ENCODE peak calls at places on chromosome 1, in four cellular contexts. W is K562, I is H1, X is HepG2. E is an unnamed sample.

GRCh38 chr1:156663178-156663577 is 14.0 kb downstream of the NES start:
- DNase-seq in W (peak; percentile 85), I (no peak), X (no peak), E (no peak)

GRCh38 chr1:107365874-107366273 is 225.0 kb downstream of the NTNG1 start:
- DNase-seq in W (no peak), I (no peak), X (no peak), E (no peak)

GRCh38 chr1:171083222-171083621 is 7.5 kb upstream of the FMO3 start:
- DNase-seq in W (no peak), I (no peak), X (no peak), E (no peak)

GRCh38 chr1:74505133-74505532 is 7.3 kb downstream of the LRRC53 start:
- DNase-seq in W (no peak), I (no peak), X (no peak), E (no peak)

GRCh38 chr1:59947047-59947938 is 20.7 kb upstream of the CYP2J2 start:
- DNase-seq in W (peak; percentile 66), I (no peak), X (peak; percentile 58), E (peak; percentile 20)

GRCh38 chr1:27307851-27308598 is 13.9 kb upstream of the TMEM222 start:
- DNase-seq in W (no peak), I (no peak), X (no peak), E (no peak)

GRCh38 chr1:210239295-210240155 is 6.9 kb downstream of the SERTAD4 start:
- DNase-seq in W (peak; percentile 26), I (no peak), X (peak; percentile 16), E (peak; percentile 51)

GRCh38 chr1:26031196-26031902 is 9.8 kb downstream of the EXTL1 start:
- DNase-seq in W (no peak), I (no peak), X (no peak), E (no peak)

GRCh38 chr1:185670187-185670627 is 64.0 kb upstream of the HMCN1 start:
- DNase-seq in W (peak; percentile 24), I (no peak), X (no peak), E (peak; percentile 50)

GRCh38 chr1:16011936-16012589 is 5.8 kb downstream of the HSPB7 start:
- DNase-seq in W (no peak), I (no peak), X (no peak), E (no peak)

GRCh38 chr1:201769966-201770365 is 59.0 kb upstream of the IPO9 start:
- DNase-seq in W (no peak), I (no peak), X (no peak), E (no peak)

GRCh38 chr1:233038581-233038980 is 88.2 kb downstream of the NTPCR start:
- DNase-seq in W (no peak), I (no peak), X (no peak), E (no peak)

GRCh38 chr1:228778946-228779345 is 43.7 kb downstream of the RHOU start:
- DNase-seq in W (no peak), I (no peak), X (no peak), E (no peak)

GRCh38 chr1:15173863-15174614 is 20.5 kb downstream of the TMEM51 start:
- DNase-seq in W (no peak), I (no peak), X (peak; percentile 78), E (no peak)

GRCh38 chr1:209622841-209623829 is 29.1 kb downstream of the LAMB3 start:
- DNase-seq in W (no peak), I (no peak), X (no peak), E (no peak)

GRCh38 chr1:81111818-81112217 is 688.9 kb upstream of the ADGRL2 start:
- DNase-seq in W (no peak), I (no peak), X (no peak), E (no peak)

GRCh38 chr1:202240956-202241355 is 47.4 kb downstream of the LGR6 start:
- DNase-seq in W (no peak), I (no peak), X (no peak), E (no peak)

GRCh38 chr1:62407398-62408009 is 29.3 kb upstream of the USP1 start:
- DNase-seq in W (peak; percentile 69), I (no peak), X (peak; percentile 53), E (peak; percentile 18)

GRCh38 chr1:226467443-226467842 is 59.5 kb upstream of the PARP1 start:
- DNase-seq in W (no peak), I (no peak), X (no peak), E (no peak)

GRCh38 chr1:51714374-51715019 is 97.6 kb downstream of the OSBPL9 start:
- DNase-seq in W (no peak), I (no peak), X (no peak), E (no peak)

GRCh38 chr1:210125143-210125542 is 107.5 kb upstream of the SERTAD4 start:
- DNase-seq in W (no peak), I (no peak), X (no peak), E (no peak)

GRCh38 chr1:151972533-151973270 is 21.0 kb downstream of the S100A10 start:
- DNase-seq in W (peak; percentile 84), I (no peak), X (no peak), E (peak; percentile 77)

GRCh38 chr1:227780101-227781044 is 35.1 kb upstream of the PRSS38 start:
- DNase-seq in W (no peak), I (no peak), X (no peak), E (no peak)

GRCh38 chr1:29672416-29672815 is 436.1 kb downstream of the PTPRU start:
- DNase-seq in W (no peak), I (no peak), X (no peak), E (no peak)

GRCh38 chr1:225866061-225866844 is 15.9 kb downstream of the TMEM63A start:
- DNase-seq in W (no peak), I (no peak), X (no peak), E (no peak)

GRCh38 chr1:23578997-23579363 is 19.7 kb upstream of the ID3 start:
- DNase-seq in W (no peak), I (no peak), X (no peak), E (no peak)

GRCh38 chr1:46393510-46393909 is 607 bp upstream of the FAAH start:
- DNase-seq in W (no peak), I (no peak), X (no peak), E (no peak)

GRCh38 chr1:46396429-46397398 is 2.6 kb downstream of the FAAH start:
- DNase-seq in W (no peak), I (no peak), X (no peak), E (no peak)

GRCh38 chr1:46399307-46399706 is 5.2 kb downstream of the FAAH start:
- DNase-seq in W (no peak), I (no peak), X (no peak), E (no peak)

GRCh38 chr1:46394872-46395465 is 852 bp downstream of the FAAH start:
- DNase-seq in W (no peak), I (no peak), X (no peak), E (no peak)

DNA sequence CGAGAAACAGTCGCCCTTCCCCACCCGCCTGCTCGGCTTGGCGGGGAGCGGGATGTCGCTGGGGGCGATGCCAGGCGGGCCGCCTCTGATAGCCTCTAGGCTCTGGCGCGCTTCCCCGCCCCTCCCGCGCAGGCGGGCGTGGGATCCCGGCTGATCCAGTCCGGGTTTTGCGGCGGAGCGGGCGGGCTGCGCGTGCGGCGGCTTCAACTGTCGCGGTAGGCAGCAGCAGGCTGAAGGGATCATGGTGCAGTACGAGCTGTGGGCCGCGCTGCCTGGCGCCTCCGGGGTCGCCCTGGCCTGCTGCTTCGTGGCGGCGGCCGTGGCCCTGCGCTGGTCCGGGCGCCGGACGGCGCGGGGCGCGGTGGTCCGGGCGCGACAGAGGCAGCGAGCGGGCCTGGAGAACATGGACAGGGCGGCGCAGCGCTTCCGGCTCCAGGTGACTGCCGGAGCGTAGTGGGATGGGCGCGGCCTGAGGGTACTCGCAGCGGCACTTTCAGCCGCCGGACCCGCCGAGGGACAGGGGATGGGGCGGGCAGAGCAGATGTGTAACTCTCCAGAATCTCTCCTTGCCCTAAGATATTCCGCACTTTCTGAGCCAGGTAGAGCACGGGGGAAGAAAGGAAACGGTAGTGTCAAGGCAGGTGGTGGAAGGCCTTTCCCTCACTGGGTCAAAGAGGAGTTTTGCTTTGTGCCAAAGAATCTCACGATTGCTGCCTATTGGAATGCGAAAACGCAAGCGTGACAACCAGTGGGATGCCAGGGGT is at the start of gene FAAH:
- DNase-seq in W (no peak), I (no peak), X (peak; percentile 58), E (no peak)
- TF ChIP-seq JUN in W (no peak), I (no peak), X (no peak), E (no peak)

GRCh38 chr1:162774007-162774406 is 16.5 kb upstream of the HSD17B7 start:
- DNase-seq in W (no peak), I (no peak), X (no peak), E (no peak)

DNA sequence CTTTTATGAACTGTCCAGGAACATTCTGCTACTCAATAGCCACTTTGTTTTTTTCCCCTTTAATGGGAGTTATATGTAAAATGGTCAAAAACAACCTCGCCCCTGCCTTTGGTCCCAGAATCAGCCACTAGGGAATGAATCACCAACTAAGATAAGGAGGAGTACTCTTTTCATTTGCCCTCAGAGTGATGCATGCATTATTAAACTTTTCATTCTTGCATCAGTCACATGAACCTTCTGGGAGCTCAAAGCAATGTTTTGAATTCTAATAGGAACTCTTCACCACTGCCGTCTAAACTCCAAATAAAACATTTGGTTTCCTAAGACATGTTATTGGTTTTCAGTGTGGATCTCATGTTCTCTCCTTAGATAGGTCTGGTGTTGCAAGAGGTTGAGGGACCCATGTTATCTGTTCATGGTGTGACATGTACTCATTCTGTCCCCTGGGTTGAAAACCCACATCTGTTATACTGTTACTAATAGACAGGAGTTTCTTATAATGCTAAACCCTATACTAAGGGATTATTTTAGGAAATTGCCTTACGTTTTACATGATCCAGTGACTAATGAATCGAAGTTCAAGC is 17.8 kb upstream of the HSD17B7 start:
- DNase-seq in W (no peak), I (no peak), X (no peak), E (no peak)
- TF ChIP-seq HDAC2 in W (no peak), I (no peak), X (no peak), E (no peak)

GRCh38 chr1:82565546-82565945 is 764.8 kb downstream of the ADGRL2 start:
- DNase-seq in W (no peak), I (no peak), X (no peak), E (no peak)
- TF ChIP-seq JUN in W (no peak), I (no peak), X (no peak), E (no peak)

GRCh38 chr1:112239953-112240352 is 156.1 kb upstream of the CTTNBP2NL start:
- DNase-seq in W (no peak), I (no peak), X (no peak), E (no peak)
- TF ChIP-seq HDAC2 in W (no peak), I (no peak), X (no peak), E (no peak)

GRCh38 chr1:67893126-67893495 is 59.8 kb upstream of the GNG12 start:
- DNase-seq in W (no peak), I (no peak), X (no peak), E (no peak)
- TF ChIP-seq JUN in W (no peak), I (no peak), X (no peak), E (no peak)

GRCh38 chr1:183936791-183937190 is 100.7 kb downstream of the COLGALT2 start:
- DNase-seq in W (no peak), I (no peak), X (no peak), E (no peak)
- TF ChIP-seq HDAC2 in W (no peak), I (no peak), X (no peak), E (no peak)

GRCh38 chr1:153526132-153526543 is 9.7 kb downstream of the S100A6 start:
- DNase-seq in W (peak; percentile 62), I (no peak), X (peak; percentile 42), E (no peak)
- TF ChIP-seq JUN in W (no peak), I (no peak), X (no peak), E (no peak)

GRCh38 chr1:6077506-6077905 is 31.8 kb downstream of the KCNAB2 start:
- DNase-seq in W (no peak), I (no peak), X (no peak), E (no peak)
- TF ChIP-seq HDAC2 in W (no peak), I (no peak), X (no peak), E (no peak)

E was measured in A549.